ENCODE peak calls at places on chromosomes 3 and 15, in seven cellular contexts. F is CD4-positive, CD25-positive, alpha-beta regulatory T cell; Z is M059J; M is SJSA1; D is AG08396; S is NCI-H1105; O is glutamatergic neuron. Y is an unnamed sample.

GRCh38 chr3:50204804-50205718 is at the start of gene SLC38A3:
- DNase-seq in Z (no peak), S (no peak), M (no peak), F (no peak), O (peak), D (peak), Y (no peak)

GRCh38 chr3:130896101-130896500 is 2.2 kb downstream of the ATP2C1 start:
- DNase-seq in F (no peak), S (no peak), M (no peak), O (no peak), D (no peak), Z (peak), Y (no peak)

GRCh38 chr15:89329329-89330084 is 5.1 kb downstream of the POLG start:
- DNase-seq in F (no peak), O (no peak), Z (no peak), M (no peak), S (no peak), D (no peak), Y (no peak)

GRCh38 chr3:77825045-77825827 is 785.3 kb downstream of the ROBO2 start:
- DNase-seq in O (no peak), M (peak), Z (peak), S (no peak), D (peak), F (no peak), Y (peak)

GRCh38 chr15:66608159-66608558 is 42.4 kb upstream of the LCTL start:
- DNase-seq in F (no peak), O (no peak), Z (no peak), M (no peak), S (no peak), D (no peak), Y (no peak)

GRCh38 chr3:73098026-73098425 is 36.6 kb downstream of the EBLN2 start:
- DNase-seq in O (no peak), D (no peak), S (no peak), F (no peak), Z (no peak), M (no peak), Y (no peak)

GRCh38 chr3:188164248-188164687 is 10.3 kb downstream of the LPP start:
- DNase-seq in D (no peak), Z (peak), F (no peak), M (no peak), O (no peak), S (no peak), Y (peak)

GRCh38 chr3:123667784-123668183 is 82.9 kb upstream of the HACD2 start:
- DNase-seq in O (no peak), S (no peak), Z (peak), D (no peak), M (no peak), F (no peak), Y (no peak)

GRCh38 chr3:13021141-13021933 is 51.9 kb downstream of the IQSEC1 start:
- DNase-seq in M (no peak), O (peak), F (no peak), Z (no peak), S (peak), D (no peak), Y (no peak)

GRCh38 chr3:114217266-114217665 is 20.1 kb downstream of the ZNF80 start:
- DNase-seq in F (no peak), Z (no peak), O (no peak), D (no peak), M (no peak), S (no peak), Y (no peak)

GRCh38 chr3:181609156-181609767 is 102.5 kb upstream of the SOX2 start:
- DNase-seq in Z (no peak), D (no peak), F (no peak), S (no peak), O (no peak), M (no peak), Y (no peak)

GRCh38 chr3:133828576-133829309 is 23.1 kb downstream of the SRPRB start:
- DNase-seq in O (peak), M (no peak), S (no peak), D (no peak), F (no peak), Z (no peak), Y (no peak)

GRCh38 chr15:66459818-66460615 is 37.5 kb downstream of the SNAPC5 start:
- DNase-seq in S (no peak), O (no peak), F (no peak), M (no peak), D (peak), Z (peak), Y (peak)

GRCh38 chr15:98583758-98584157 is 64.6 kb upstream of the IGF1R start:
- DNase-seq in F (no peak), S (no peak), M (no peak), O (no peak), D (no peak), Z (no peak), Y (no peak)

GRCh38 chr15:69701198-69701597 is 248.6 kb downstream of the RPLP1 start:
- DNase-seq in S (peak), F (no peak), Z (no peak), O (no peak), D (no peak), M (no peak), Y (no peak)

GRCh38 chr15:26889298-26889898 is 22.5 kb downstream of the GABRA5 start:
- DNase-seq in O (no peak), M (no peak), S (peak), F (peak), Z (peak), D (peak), Y (peak)

GRCh38 chr3:43162573-43163084 is 56.8 kb upstream of the POMGNT2 start:
- DNase-seq in D (no peak), O (no peak), S (no peak), M (no peak), F (no peak), Z (peak), Y (no peak)

GRCh38 chr3:152574461-152575079 is 260.4 kb upstream of the P2RY1 start:
- DNase-seq in O (peak), Z (peak), M (no peak), S (peak), D (peak), F (no peak), Y (peak)

GRCh38 chr3:100893590-100893989 is 99.6 kb downstream of the ABI3BP start:
- DNase-seq in Z (peak), M (no peak), S (no peak), O (peak), F (no peak), D (peak), Y (peak)